ENCODE peak calls at places on chromosomes 1 and 21, in six cellular contexts. T is cardiac muscle cell, C is lower leg skin, V is left ventricle myocardium inferior, S is prostate gland, X is mammary epithelial cell. N is an unnamed sample.

GRCh38 chr21:23886828-23887708 is 1720.2 kb downstream of the MRPL39 start:
- DNase-seq in T (no peak), C (no peak), V (no peak), S (no peak), X (no peak), N (no peak)

GRCh38 chr1:16156848-16157495 is 1.1 kb upstream of the EPHA2 start:
- DNase-seq in T (no peak), C (no peak), V (no peak), S (no peak), X (peak; percentile 80), N (no peak)

GRCh38 chr1:68116643-68117235 is 66.3 kb upstream of the DIRAS3 start:
- DNase-seq in T (peak; percentile 64), C (no peak), V (no peak), S (peak; percentile 43), X (peak; percentile 28), N (peak; percentile 45)

GRCh38 chr1:181493885-181494284 is 10.6 kb downstream of the CACNA1E start:
- DNase-seq in T (no peak), C (no peak), V (no peak), S (no peak), X (no peak), N (no peak)

GRCh38 chr21:32674038-32674437 is 53.8 kb downstream of the SYNJ1 start:
- DNase-seq in T (no peak), C (no peak), V (no peak), S (no peak), X (no peak), N (no peak)

GRCh38 chr1:186617860-186618780 is 62.1 kb downstream of the PTGS2 start:
- DNase-seq in T (no peak), C (peak; percentile 63), V (peak; percentile 45), S (no peak), X (peak; percentile 79), N (peak; percentile 66)

GRCh38 chr1:10338047-10338446 is 60.8 kb upstream of the PGD start:
- DNase-seq in T (peak; percentile 62), C (peak; percentile 17), V (peak; percentile 40), S (no peak), X (no peak), N (peak; percentile 32)

GRCh38 chr1:8443558-8444194 is 125.8 kb downstream of the SLC45A1 start:
- DNase-seq in T (no peak), C (no peak), V (no peak), S (no peak), X (no peak), N (no peak)

GRCh38 chr21:35294231-35294898 is 245.3 kb upstream of the RUNX1 start:
- DNase-seq in T (no peak), C (no peak), V (no peak), S (peak; percentile 28), X (peak; percentile 96), N (no peak)

GRCh38 chr21:39867198-39867650 is at the start of gene PCP4:
- DNase-seq in T (peak; percentile 78), C (peak; percentile 20), V (no peak), S (peak; percentile 58), X (peak; percentile 42), N (peak; percentile 52)

GRCh38 chr1:39410915-39411436 is 80.5 kb upstream of the BMP8A start:
- DNase-seq in T (peak; percentile 95), C (peak; percentile 73), V (peak; percentile 84), S (peak; percentile 88), X (peak; percentile 82), N (peak; percentile 90)

GRCh38 chr1:30783244-30783915 is 25.8 kb upstream of the LAPTM5 start:
- DNase-seq in T (no peak), C (peak; percentile 45), V (peak; percentile 58), S (no peak), X (no peak), N (peak; percentile 42)

GRCh38 chr1:11388617-11389016 is 90.3 kb upstream of the DISP3 start:
- DNase-seq in T (no peak), C (no peak), V (no peak), S (no peak), X (no peak), N (no peak)

GRCh38 chr1:227213426-227213825 is 104.9 kb downstream of the CDC42BPA start:
- DNase-seq in T (no peak), C (no peak), V (no peak), S (no peak), X (no peak), N (no peak)

GRCh38 chr1:217524787-217525520 is 105.9 kb downstream of the GPATCH2 start:
- DNase-seq in T (peak; percentile 2), C (no peak), V (no peak), S (no peak), X (no peak), N (no peak)

GRCh38 chr1:19370453-19371170 is 58.5 kb downstream of the SLC66A1 start:
- DNase-seq in T (no peak), C (no peak), V (no peak), S (no peak), X (no peak), N (peak; percentile 72)

GRCh38 chr21:42337830-42338729 is 12.7 kb downstream of the TFF2 start:
- DNase-seq in T (peak; percentile 63), C (peak; percentile 57), V (peak; percentile 50), S (peak; percentile 88), X (no peak), N (peak; percentile 87)

GRCh38 chr1:36735436-36735835 is 252.7 kb upstream of the CSF3R start:
- DNase-seq in T (no peak), C (no peak), V (no peak), S (no peak), X (no peak), N (no peak)

GRCh38 chr1:63843010-63843409 is 69.2 kb downstream of the ROR1 start:
- DNase-seq in T (no peak), C (no peak), V (no peak), S (no peak), X (no peak), N (no peak)

GRCh38 chr1:11285883-11286734 is 13.1 kb downstream of the UBIAD1 start:
- DNase-seq in T (peak; percentile 11), C (no peak), V (no peak), S (no peak), X (no peak), N (no peak)

GRCh38 chr1:145845514-145846161 is at the start of gene NUDT17:
- DNase-seq in T (peak; percentile 92), C (peak; percentile 67), V (peak; percentile 83), S (peak; percentile 80), X (peak; percentile 53), N (peak; percentile 77)

GRCh38 chr1:21468597-21468996 is 28.7 kb downstream of the NBPF3 start:
- DNase-seq in T (peak; percentile 23), C (no peak), V (no peak), S (no peak), X (no peak), N (no peak)

GRCh38 chr1:179369751-179370341 is 4.1 kb downstream of the AXDND1 start:
- DNase-seq in T (peak; percentile 81), C (peak; percentile 42), V (no peak), S (peak; percentile 41), X (peak; percentile 48), N (no peak)

GRCh38 chr21:21897275-21897883 is 899.2 kb downstream of the NCAM2 start:
- DNase-seq in T (no peak), C (no peak), V (no peak), S (peak; percentile 12), X (peak; percentile 1), N (no peak)

GRCh38 chr1:20735581-20736111 is 3.1 kb upstream of the SH2D5 start:
- DNase-seq in T (no peak), C (no peak), V (no peak), S (no peak), X (peak; percentile 95), N (no peak)

GRCh38 chr1:168621356-168621755 is 45.0 kb downstream of the XCL1 start:
- DNase-seq in T (peak; percentile 60), C (no peak), V (no peak), S (no peak), X (no peak), N (no peak)

GRCh38 chr1:40078512-40079333 is 18.3 kb downstream of the PPT1 start:
- DNase-seq in T (peak; percentile 73), C (peak; percentile 36), V (no peak), S (peak; percentile 23), X (peak; percentile 55), N (peak; percentile 52)

GRCh38 chr1:155309423-155310021 is 856 bp downstream of the FDPS start:
- DNase-seq in T (no peak), C (no peak), V (peak; percentile 33), S (peak; percentile 27), X (no peak), N (peak; percentile 52)

GRCh38 chr1:117754061-117754969 is 148.5 kb downstream of the TENT5C start:
- DNase-seq in T (peak; percentile 84), C (peak; percentile 59), V (no peak), S (peak; percentile 70), X (peak; percentile 49), N (peak; percentile 60)

DNA sequence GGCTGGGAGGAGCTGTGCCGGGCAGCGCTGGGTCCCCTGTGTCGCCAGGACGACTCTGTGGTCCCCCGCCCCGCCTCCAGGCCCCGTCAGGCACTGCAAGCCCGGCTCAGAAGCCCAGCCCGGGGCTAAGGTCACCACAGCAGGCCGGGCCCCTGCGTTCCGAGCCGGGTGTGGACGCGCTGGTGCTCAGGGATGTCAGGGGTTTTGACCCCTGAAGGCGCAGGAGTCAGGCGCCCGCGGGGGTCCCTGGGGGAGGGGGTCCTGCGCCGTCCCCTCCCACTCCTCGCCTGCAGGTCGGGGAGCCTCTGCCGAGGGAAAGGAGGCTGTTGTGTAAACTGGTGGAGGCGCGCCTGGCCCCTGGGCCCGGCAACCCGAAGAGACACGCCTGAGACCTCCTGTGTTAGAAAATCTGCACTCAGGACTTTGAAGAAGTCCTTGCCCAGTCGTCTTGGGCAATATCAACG is 23.7 kb upstream of the TMEM54 start:
- DNase-seq in T (peak; percentile 73), C (no peak), V (peak; percentile 29), S (no peak), X (no peak), N (no peak)
- TF ChIP-seq CTCF in T (no peak), C (no peak), V (no peak), S (no peak), X (no peak), N (no peak)

GRCh38 chr1:240457203-240457602 is 154.8 kb downstream of the GREM2 start:
- DNase-seq in T (no peak), C (no peak), V (no peak), S (no peak), X (no peak), N (no peak)

DNA sequence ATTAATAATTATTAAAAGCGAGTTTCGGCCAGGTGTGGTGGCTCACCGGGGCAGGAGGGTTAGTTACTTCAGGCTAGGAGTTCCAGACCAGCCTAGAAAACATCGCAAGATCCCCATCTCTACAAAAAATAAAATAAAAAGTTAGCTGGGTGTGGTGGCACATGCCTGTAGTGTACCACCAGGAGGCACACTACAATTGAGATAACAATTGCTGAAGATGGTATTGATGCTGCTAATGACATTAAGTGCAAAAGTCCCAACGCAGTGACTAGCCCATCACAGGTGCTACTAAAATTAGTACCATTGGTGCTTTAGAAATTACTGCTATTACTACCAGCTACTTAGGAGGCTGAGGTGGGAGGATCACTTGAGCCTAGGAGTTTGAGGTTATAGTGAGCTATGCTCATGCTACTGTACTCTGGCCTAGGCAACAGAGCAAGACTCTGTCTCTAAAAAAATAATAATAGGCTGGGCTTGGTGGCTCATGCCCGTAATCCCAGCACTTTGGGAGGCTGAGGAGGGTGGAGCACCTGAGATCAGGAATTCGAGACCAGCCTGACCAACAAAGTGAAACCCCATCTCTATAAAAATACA is 156.6 kb downstream of the GREM2 start:
- DNase-seq in T (no peak), C (no peak), V (no peak), S (no peak), X (no peak), N (no peak)
- TF ChIP-seq CTCF in T (peak; percentile 46), C (no peak), V (no peak), S (peak; percentile 66), X (no peak), N (no peak)

GRCh38 chr1:231584117-231584516 is 42.5 kb upstream of the DISC1 start:
- DNase-seq in T (no peak), C (no peak), V (no peak), S (no peak), X (peak; percentile 71), N (no peak)
- TF ChIP-seq CTCF in T (peak; percentile 43), C (no peak), V (no peak), S (no peak), X (peak; percentile 7), N (no peak)

GRCh38 chr1:206738370-206739366 is 31.9 kb upstream of the IL19 start:
- DNase-seq in T (no peak), C (no peak), V (no peak), S (no peak), X (peak; percentile 32), N (no peak)
- TF ChIP-seq CTCF in T (peak; percentile 42), C (no peak), V (peak; percentile 22), S (peak; percentile 46), X (peak; percentile 41), N (no peak)

N was measured in lung.